ENCODE peak calls at places on chromosome 19, in eight cellular contexts. U is fibroblast of pulmonary artery; M is CD8-positive, alpha-beta T cell; N is AG09319; O is ovary; A is B cell; G is suprapubic skin; C is cardiac fibroblast. I is an unnamed sample.

GRCh38 chr19:801861-802496 is 4.7 kb downstream of the PTBP1 start:
- DNase-seq in M (no peak), C (peak; percentile 66), G (no peak), A (no peak), U (peak; percentile 69), O (peak; percentile 73), N (no peak), I (no peak)

GRCh38 chr19:44635581-44636438 is 7.9 kb upstream of the PVR start:
- DNase-seq in A (no peak), C (peak; percentile 72), G (no peak), U (peak; percentile 44), N (no peak), O (no peak), M (no peak), I (no peak)

GRCh38 chr19:10291554-10292205 is 1.9 kb downstream of the ICAM5 start:
- DNase-seq in M (no peak), O (no peak), N (no peak), A (peak; percentile 43), C (no peak), G (no peak), U (no peak), I (no peak)

GRCh38 chr19:17346109-17346671 is 8.8 kb downstream of the GTPBP3 start:
- DNase-seq in M (peak; percentile 66), N (no peak), U (peak; percentile 63), G (peak; percentile 78), A (peak; percentile 86), O (peak; percentile 87), C (peak; percentile 73), I (peak; percentile 81)

GRCh38 chr19:33390120-33390907 is 16.8 kb downstream of the CEBPG start:
- DNase-seq in O (peak; percentile 80), N (no peak), G (peak; percentile 84), C (peak; percentile 25), M (no peak), U (peak; percentile 68), A (peak; percentile 44), I (no peak)

GRCh38 chr19:31676271-31677004 is 327.2 kb upstream of the TSHZ3 start:
- DNase-seq in A (no peak), G (no peak), C (no peak), N (no peak), U (no peak), O (no peak), M (no peak), I (no peak)

GRCh38 chr19:6250024-6250605 is 29.7 kb downstream of the MLLT1 start:
- DNase-seq in U (no peak), N (no peak), A (no peak), G (no peak), O (no peak), C (peak; percentile 43), M (no peak), I (no peak)

GRCh38 chr19:31589109-31589508 is 239.9 kb upstream of the TSHZ3 start:
- DNase-seq in O (no peak), M (no peak), G (no peak), U (no peak), A (no peak), C (no peak), N (no peak), I (no peak)

GRCh38 chr19:13765395-13766094 is 1.2 kb downstream of the MRI1 start:
- DNase-seq in O (no peak), U (no peak), G (no peak), A (no peak), N (no peak), M (no peak), C (no peak), I (no peak)

GRCh38 chr19:42312370-42312769 is 739 bp upstream of the TMEM145 start:
- DNase-seq in U (no peak), M (no peak), N (no peak), C (no peak), A (no peak), O (no peak), G (no peak), I (no peak)

GRCh38 chr19:48501446-48501960 is 10.1 kb downstream of the LMTK3 start:
- DNase-seq in M (peak; percentile 43), N (no peak), C (no peak), U (no peak), G (no peak), A (peak; percentile 63), O (no peak), I (peak; percentile 68)

GRCh38 chr19:35351441-35352176 is 3.9 kb downstream of the FFAR1 start:
- DNase-seq in A (peak; percentile 36), M (no peak), C (no peak), U (no peak), O (peak; percentile 39), G (peak; percentile 47), N (no peak), I (no peak)

GRCh38 chr19:10107817-10108367 is 1.7 kb downstream of the PPAN start:
- DNase-seq in C (no peak), A (peak; percentile 27), U (no peak), O (no peak), M (no peak), G (no peak), N (no peak), I (no peak)

GRCh38 chr19:53102701-53103140 is 501 bp downstream of the ZNF160 start:
- DNase-seq in C (peak; percentile 51), U (peak; percentile 44), M (peak; percentile 5), G (peak; percentile 71), A (no peak), O (peak; percentile 57), N (no peak), I (peak; percentile 5)

GRCh38 chr19:11279505-11280236 is 16.3 kb upstream of the TSPAN16 start:
- DNase-seq in U (peak; percentile 45), N (no peak), O (no peak), C (peak; percentile 77), M (peak; percentile 9), G (no peak), A (no peak), I (no peak)

DNA sequence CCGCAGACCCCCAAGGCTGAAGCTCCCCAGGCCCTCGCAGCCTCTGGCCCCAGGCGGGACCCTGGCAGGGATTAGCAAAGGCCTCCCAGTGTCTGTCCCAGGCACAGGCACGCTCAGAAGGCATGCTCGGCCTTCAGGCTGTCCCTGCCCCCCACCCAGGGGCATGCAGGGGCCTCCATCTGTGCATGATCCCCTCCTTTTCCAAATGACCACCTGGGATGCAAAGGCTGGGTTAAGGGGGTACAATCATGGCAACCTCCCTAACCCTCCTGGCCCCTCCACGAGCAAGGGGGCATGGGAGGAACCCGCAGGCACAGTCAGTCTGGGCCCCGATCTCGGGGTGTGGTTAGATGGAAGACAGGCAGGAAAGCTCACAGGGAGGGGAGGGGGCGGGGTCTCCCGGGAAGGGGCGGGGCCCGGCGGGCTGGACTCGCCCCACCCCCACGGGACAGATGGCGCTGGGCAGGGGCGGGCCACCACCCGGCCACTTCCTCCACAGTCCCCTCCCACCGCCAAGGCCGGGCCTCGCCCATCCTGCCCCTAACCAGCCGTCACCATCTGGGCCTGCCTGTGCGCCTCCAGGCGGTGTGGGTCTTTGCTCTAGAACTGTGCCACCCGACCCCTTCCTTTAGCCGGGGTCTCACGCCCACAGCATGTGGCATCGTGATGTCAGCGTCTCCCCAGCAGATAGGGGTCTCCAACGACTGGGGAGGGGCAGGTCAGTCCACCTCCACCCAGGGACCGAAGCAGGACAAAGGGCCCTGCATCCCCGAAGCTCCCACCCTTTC is 7.0 kb upstream of the REXO1 start:
- DNase-seq in G (peak; percentile 96), N (peak; percentile 75), C (peak; percentile 90), A (peak; percentile 86), U (peak; percentile 85), M (peak; percentile 76), O (peak; percentile 71), I (peak; percentile 62)
- TF ChIP-seq CTCF in G (no peak), N (no peak), C (no peak), A (no peak), U (no peak), M (no peak), O (no peak), I (no peak)

GRCh38 chr19:55447421-55448174 is 4.5 kb upstream of the SHISA7 start:
- DNase-seq in A (no peak), O (no peak), U (peak; percentile 35), N (no peak), M (no peak), C (peak; percentile 30), G (no peak), I (peak; percentile 58)
- TF ChIP-seq CTCF in A (no peak), O (no peak), U (no peak), N (no peak), M (no peak), C (no peak), G (no peak), I (no peak)

GRCh38 chr19:15892012-15892411 is 5.9 kb downstream of the CYP4F2 start:
- DNase-seq in C (no peak), N (no peak), O (no peak), M (no peak), U (no peak), A (no peak), G (no peak), I (no peak)

GRCh38 chr19:15895876-15896430 is 1.9 kb downstream of the CYP4F2 start:
- DNase-seq in M (no peak), O (no peak), C (no peak), A (no peak), G (no peak), U (no peak), N (no peak), I (no peak)

GRCh38 chr19:15891434-15891833 is 6.4 kb downstream of the CYP4F2 start:
- DNase-seq in O (no peak), U (no peak), N (no peak), M (no peak), C (no peak), G (no peak), A (no peak), I (no peak)

GRCh38 chr19:15894359-15894758 is 3.5 kb downstream of the CYP4F2 start:
- DNase-seq in M (no peak), N (no peak), G (no peak), U (no peak), A (no peak), O (no peak), C (no peak), I (no peak)

DNA sequence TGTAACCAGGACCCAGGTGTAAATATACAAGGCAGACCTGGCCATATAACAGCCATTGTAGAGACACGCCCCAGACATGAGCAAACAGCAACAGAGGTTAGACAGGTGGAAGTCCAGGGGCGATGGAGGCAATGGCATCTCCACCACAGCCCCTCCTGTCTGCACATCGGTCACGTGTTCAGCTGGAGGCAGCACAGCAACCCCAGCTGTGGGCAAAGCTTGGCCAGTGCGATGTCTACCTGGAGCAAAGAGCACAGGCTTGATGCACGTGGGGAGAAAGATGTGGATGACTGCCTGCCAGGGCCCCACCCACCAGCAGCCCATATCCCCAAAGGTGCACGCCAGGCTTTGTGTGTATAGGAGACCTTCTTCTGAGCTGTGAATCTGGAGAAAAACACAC is 4.4 kb downstream of the CYP4F2 start:
- DNase-seq in C (no peak), A (no peak), G (no peak), N (no peak), U (no peak), O (no peak), M (no peak), I (no peak)
- TF ChIP-seq CTCF in C (no peak), A (no peak), G (no peak), N (no peak), U (no peak), O (no peak), M (no peak), I (no peak)

DNA sequence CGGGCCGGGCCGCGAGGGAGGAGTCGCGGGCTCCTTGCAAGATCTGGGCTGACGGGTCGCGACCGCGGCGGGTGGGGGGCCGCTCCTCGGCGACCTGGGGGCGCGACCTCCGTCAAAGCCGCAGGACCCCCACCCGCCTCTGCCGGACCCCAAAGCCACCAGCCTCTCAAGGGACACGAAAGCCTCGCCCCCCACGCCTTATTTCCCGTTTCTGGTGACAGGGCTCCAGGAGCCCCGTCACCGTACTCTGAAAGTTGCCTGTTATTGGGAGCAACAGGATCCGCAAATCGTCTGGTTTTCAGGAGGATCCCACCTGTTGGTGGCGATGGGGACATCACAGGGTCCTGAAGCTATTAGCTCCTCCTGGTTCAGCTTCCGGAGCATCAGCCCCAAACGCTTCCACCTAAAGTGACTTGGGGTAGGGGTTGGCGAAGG is 531 bp downstream of the MAU2 start:
- DNase-seq in M (no peak), U (no peak), O (no peak), A (no peak), N (no peak), C (no peak), G (no peak), I (no peak)
- TF ChIP-seq CTCF in M (no peak), U (no peak), O (no peak), A (no peak), N (no peak), C (no peak), G (no peak), I (no peak)